ENCODE peak calls at places on chromosome 18, in six cellular contexts. K is fibroblast of lung; B is MM.1S; E is CD4-positive, alpha-beta memory T cell; N is GM23248; C is psoas muscle. J is an unnamed sample. For H3K4me1 and H3K9me3, the result is how much of the 10 kb centered on the place peaks cover.

GRCh38 chr18:50240083-50240563 is 26.2 kb downstream of the CFAP53 start:
- DNase-seq in K (no peak), N (no peak), C (no peak), E (no peak), B (no peak), J (no peak)

GRCh38 chr18:55421612-55422381 is 166.2 kb downstream of the TCF4 start:
- DNase-seq in C (no peak), E (no peak), N (peak), B (no peak), K (peak), J (peak)

GRCh38 chr18:3305933-3306332 is 44.0 kb downstream of the MYL12B start:
- DNase-seq in B (no peak), E (no peak), K (peak), N (peak), C (no peak), J (no peak)

GRCh38 chr18:51645607-51646006 is 448.1 kb upstream of the MEX3C start:
- DNase-seq in E (no peak), C (no peak), N (no peak), B (no peak), K (no peak), J (no peak)

GRCh38 chr18:54742654-54743053 is 85.6 kb upstream of the RAB27B start:
- DNase-seq in K (peak), C (peak), E (no peak), N (peak), B (no peak), J (peak)

GRCh38 chr18:48376406-48376805 is 32.8 kb downstream of the ZBTB7C start:
- DNase-seq in K (no peak), B (no peak), N (no peak), C (no peak), E (no peak), J (no peak)

GRCh38 chr18:60686142-60686541 is 313.6 kb upstream of the MC4R start:
- DNase-seq in K (no peak), E (no peak), N (peak), C (no peak), B (no peak), J (no peak)

GRCh38 chr18:73352546-73352945 is 484.8 kb upstream of the NETO1 start:
- DNase-seq in K (peak), N (peak), C (no peak), E (no peak), B (no peak), J (no peak)

GRCh38 chr18:61924550-61924949 is 31.7 kb upstream of the RNF152 start:
- DNase-seq in B (peak), N (no peak), K (no peak), E (no peak), C (no peak), J (no peak)

GRCh38 chr18:55316615-55317184 is 271.3 kb downstream of the TCF4 start:
- DNase-seq in C (no peak), E (no peak), K (no peak), B (no peak), N (peak), J (no peak)

GRCh38 chr18:78873916-78874505 is 105.6 kb upstream of the SALL3 start:
- DNase-seq in N (peak), B (no peak), K (no peak), C (no peak), E (no peak), J (no peak)

GRCh38 chr18:78875998-78876650 is 103.5 kb upstream of the SALL3 start:
- DNase-seq in E (no peak), C (no peak), N (no peak), K (no peak), B (no peak), J (no peak)

GRCh38 chr18:78875268-78875997 is 104.2 kb upstream of the SALL3 start:
- DNase-seq in N (peak), C (no peak), E (peak), B (no peak), K (no peak), J (no peak)

GRCh38 chr18:78868330-78869316 is 111.0 kb upstream of the SALL3 start:
- DNase-seq in N (no peak), E (no peak), B (no peak), K (no peak), C (no peak), J (no peak)

DNA sequence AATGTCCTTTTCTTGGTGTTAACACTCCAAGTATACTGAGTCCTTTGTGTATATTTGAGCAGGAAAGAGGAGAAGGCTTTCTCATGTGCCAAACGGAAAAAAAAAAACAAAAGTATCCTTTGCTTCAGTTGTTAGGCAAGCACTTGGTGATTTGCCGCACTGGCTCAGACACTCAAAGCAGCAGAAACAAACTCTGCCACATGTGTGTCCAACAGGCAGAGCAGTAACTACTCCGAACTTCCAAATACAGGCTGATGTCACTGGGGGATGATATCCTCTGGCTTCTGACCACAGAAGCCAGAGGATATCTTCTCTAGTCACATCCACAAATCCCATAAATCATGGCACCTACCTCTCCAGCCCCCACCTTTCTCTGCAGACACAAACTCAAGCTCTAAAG is 108.0 kb upstream of the SALL3 start:
- DNase-seq in C (no peak), N (no peak), B (no peak), K (no peak), E (no peak), J (no peak)
- H3K4me1 ChIP-seq in C (under half), N (under half), B (under half), K (under half), E (under half), J (under half)

GRCh38 chr18:1383465-1383864 is 478.8 kb downstream of the ADCYAP1 start:
- DNase-seq in K (no peak), E (no peak), B (no peak), C (no peak), N (no peak), J (no peak)
- H3K9me3 ChIP-seq in K (under half), E (under half), B (under half), C (under half), N (under half), J (under half)

DNA sequence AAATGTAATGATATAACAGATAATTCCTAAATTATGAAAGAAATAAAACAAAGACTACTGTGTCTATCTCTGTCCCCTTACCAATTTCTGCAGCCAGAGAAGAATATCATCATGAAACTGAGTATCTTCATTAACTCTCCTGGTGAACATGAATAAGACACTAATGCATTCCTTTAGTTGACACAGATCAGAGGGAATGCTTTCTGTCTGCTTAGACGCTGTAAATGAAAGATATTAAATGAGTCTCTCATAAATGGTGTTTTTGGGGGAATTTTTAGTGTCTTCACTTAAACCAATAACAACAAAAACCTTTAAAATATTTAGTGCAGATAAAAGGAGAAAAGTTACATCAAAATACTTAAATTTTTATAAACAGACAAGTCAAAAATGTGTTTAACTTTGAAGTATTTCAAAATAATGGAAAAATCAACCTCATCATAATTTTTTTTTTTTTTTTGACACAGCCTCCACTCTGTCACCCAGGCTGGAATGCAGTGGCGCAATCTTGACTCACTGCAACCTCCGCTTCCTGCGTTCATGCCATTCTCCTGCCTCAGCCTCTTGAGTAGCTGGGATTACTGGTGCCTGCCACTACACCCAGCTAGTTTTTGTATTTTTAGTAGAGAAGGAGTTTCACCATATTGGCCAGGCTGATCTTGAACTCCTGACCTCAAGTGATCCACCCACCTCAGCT is 16.0 kb downstream of the EPG5 start:
- DNase-seq in B (no peak), N (peak), E (no peak), C (peak), K (peak), J (no peak)
- H3K4me1 ChIP-seq in B (under half), N (half or more), E (under half), C (under half), K (under half), J (under half)

GRCh38 chr18:35306588-35307250 is 16.7 kb upstream of the ZSCAN30 start:
- DNase-seq in K (peak), E (no peak), C (no peak), B (no peak), N (no peak), J (no peak)
- H3K9me3 ChIP-seq in K (under half), E (half or more), C (half or more), B (under half), N (under half), J (under half)

GRCh38 chr18:23827681-23828080 is 138.4 kb downstream of the LAMA3 start:
- DNase-seq in E (no peak), K (no peak), B (no peak), C (no peak), N (no peak), J (no peak)

GRCh38 chr18:23825978-23826405 is 136.7 kb downstream of the LAMA3 start:
- DNase-seq in N (peak), B (no peak), K (peak), C (peak), E (no peak), J (peak)

GRCh38 chr18:23825496-23825895 is 136.2 kb downstream of the LAMA3 start:
- DNase-seq in C (no peak), K (no peak), E (no peak), B (no peak), N (peak), J (no peak)

GRCh38 chr18:23828426-23828825 is 139.2 kb downstream of the LAMA3 start:
- DNase-seq in C (no peak), E (peak), B (no peak), K (peak), N (peak), J (no peak)

GRCh38 chr18:23826850-23827620 is 137.8 kb downstream of the LAMA3 start:
- DNase-seq in B (no peak), N (peak), E (no peak), C (no peak), K (no peak), J (no peak)
- H3K4me1 ChIP-seq in B (under half), N (under half), E (under half), C (under half), K (under half), J (under half)

GRCh38 chr18:78697446-78697845 is 282.2 kb upstream of the SALL3 start:
- DNase-seq in N (no peak), C (no peak), E (no peak), B (no peak), K (no peak), J (no peak)

GRCh38 chr18:78696698-78697435 is 282.8 kb upstream of the SALL3 start:
- DNase-seq in E (no peak), K (no peak), B (no peak), N (no peak), C (no peak), J (no peak)

GRCh38 chr18:78692105-78692504 is 287.5 kb upstream of the SALL3 start:
- DNase-seq in C (no peak), K (no peak), B (no peak), N (no peak), E (no peak), J (no peak)

GRCh38 chr18:78689606-78690005 is 290.0 kb upstream of the SALL3 start:
- DNase-seq in K (no peak), C (no peak), B (no peak), N (no peak), E (no peak), J (no peak)

GRCh38 chr18:78693429-78693828 is 286.2 kb upstream of the SALL3 start:
- DNase-seq in E (no peak), B (no peak), C (no peak), K (no peak), N (no peak), J (no peak)
- H3K9me3 ChIP-seq in E (under half), B (under half), C (under half), K (under half), N (under half), J (under half)

J was measured in uterus.